ENCODE peak calls at places on chromosomes 5 and 9, in four cellular contexts. L is heart left ventricle, W is spleen, T is ovary. D is an unnamed sample.
A peak's percentile ranks its signal among the peaks of the same experiment; 100 is the strongest.

GRCh38 chr5:80035839-80036238 is 691 bp downstream of the THBS4 start:
- DNase-seq in W (no peak), T (no peak), L (no peak), D (no peak)

GRCh38 chr5:153223376-153223775 is 267.1 kb upstream of the GRIA1 start:
- DNase-seq in L (no peak), T (no peak), W (no peak), D (no peak)

GRCh38 chr5:174731214-174732039 is 7.0 kb downstream of the MSX2 start:
- DNase-seq in L (no peak), T (no peak), W (no peak), D (no peak)

GRCh38 chr9:977361-978116 is 1.1 kb downstream of the DMRT3 start:
- DNase-seq in L (no peak), T (no peak), W (no peak), D (no peak)

GRCh38 chr9:125968975-125969374 is 221.8 kb downstream of the PBX3 start:
- DNase-seq in T (no peak), W (no peak), L (no peak), D (no peak)

GRCh38 chr9:89598926-89599325 is 5.9 kb upstream of the GADD45G start:
- DNase-seq in T (no peak), L (no peak), W (no peak), D (no peak)

GRCh38 chr5:54024466-54024865 is 285.9 kb downstream of the ARL15 start:
- DNase-seq in L (no peak), W (no peak), T (no peak), D (no peak)

GRCh38 chr5:73459366-73459765 is 10.8 kb upstream of the FOXD1 start:
- DNase-seq in W (no peak), L (no peak), T (no peak), D (no peak)

GRCh38 chr9:101791938-101792337 is 53.5 kb upstream of the GRIN3A start:
- DNase-seq in W (no peak), L (no peak), T (no peak), D (no peak)

GRCh38 chr5:150377964-150378694 is 20.6 kb downstream of the TCOF1 start:
- DNase-seq in L (no peak), W (no peak), T (no peak), D (no peak)

GRCh38 chr5:67182406-67182805 is 14.2 kb downstream of the CD180 start:
- DNase-seq in W (peak; percentile 73), L (peak; percentile 36), T (peak; percentile 60), D (no peak)

GRCh38 chr5:141683596-141684161 is 1.6 kb upstream of the ARAP3 start:
- DNase-seq in W (peak; percentile 2), L (no peak), T (no peak), D (no peak)

GRCh38 chr5:54764691-54765090 is 220.7 kb downstream of the ESM1 start:
- DNase-seq in T (no peak), W (no peak), L (no peak), D (no peak)

GRCh38 chr9:77848897-77849296 is 182.7 kb downstream of the GNAQ start:
- DNase-seq in L (no peak), W (no peak), T (peak; percentile 51), D (peak; percentile 14)

GRCh38 chr9:88803551-88804288 is 187.5 kb upstream of the S1PR3 start:
- DNase-seq in L (no peak), T (no peak), W (no peak), D (no peak)

GRCh38 chr9:107694390-107694789 is 204.8 kb upstream of the KLF4 start:
- DNase-seq in W (no peak), T (no peak), L (no peak), D (no peak)

GRCh38 chr5:157603333-157604190 is 28.0 kb upstream of the ADAM19 start:
- DNase-seq in W (no peak), L (no peak), T (no peak), D (no peak)

GRCh38 chr5:96344678-96345612 is 88.1 kb downstream of the PCSK1 start:
- DNase-seq in W (no peak), L (no peak), T (no peak), D (no peak)

GRCh38 chr5:54902817-54903473 is 82.4 kb downstream of the ESM1 start:
- DNase-seq in W (no peak), L (no peak), T (no peak), D (no peak)

GRCh38 chr5:73591698-73592501 is 26.4 kb downstream of the UTP15 start:
- DNase-seq in L (no peak), T (no peak), W (no peak), D (no peak)

GRCh38 chr9:32899181-32899580 is 102.2 kb downstream of the APTX start:
- DNase-seq in L (no peak), W (no peak), T (no peak), D (no peak)

GRCh38 chr9:36007309-36007708 is 29.4 kb upstream of the RECK start:
- DNase-seq in W (no peak), T (no peak), L (no peak), D (no peak)

GRCh38 chr5:15031180-15031579 is 159.6 kb upstream of the ANKH start:
- DNase-seq in T (no peak), W (no peak), L (peak; percentile 29), D (no peak)

GRCh38 chr9:36789886-36790285 is 217.2 kb downstream of the MELK start:
- DNase-seq in L (no peak), T (no peak), W (no peak), D (no peak)

GRCh38 chr9:8647824-8648223 is 848.2 kb upstream of the DMAC1 start:
- DNase-seq in T (no peak), L (no peak), W (no peak), D (no peak)

GRCh38 chr5:111781200-111781599 is 24.2 kb upstream of the NREP start:
- DNase-seq in L (peak; percentile 50), T (no peak), W (no peak), D (no peak)

GRCh38 chr5:171312129-171312819 is 3.2 kb downstream of the TLX3 start:
- DNase-seq in W (no peak), L (no peak), T (no peak), D (no peak)

GRCh38 chr5:3362606-3362910 is 233.1 kb upstream of the IRX1 start:
- DNase-seq in T (no peak), L (no peak), W (no peak), D (no peak)

GRCh38 chr5:149005077-149005892 is 57.6 kb downstream of the SH3TC2 start:
- DNase-seq in T (no peak), L (no peak), W (no peak), D (no peak)

GRCh38 chr5:156892864-156893263 is 42.8 kb downstream of the PPP1R2B start:
- DNase-seq in L (no peak), T (no peak), W (no peak), D (no peak)

GRCh38 chr5:111066261-111066938 is 5.1 kb upstream of the TSLP start:
- DNase-seq in T (no peak), W (no peak), L (no peak), D (no peak)

GRCh38 chr5:107669543-107670027 is 1.2 kb downstream of the EFNA5 start:
- DNase-seq in W (peak; percentile 65), T (peak; percentile 52), L (peak; percentile 53), D (no peak)

GRCh38 chr5:8457187-8458037 is 588.5 kb downstream of the MTRR start:
- DNase-seq in L (peak; percentile 95), W (peak; percentile 92), T (peak; percentile 96), D (peak; percentile 31)
- TF ChIP-seq POLR2A in L (peak; percentile 61), W (no peak), T (peak; percentile 51), D (peak; percentile 32)

DNA sequence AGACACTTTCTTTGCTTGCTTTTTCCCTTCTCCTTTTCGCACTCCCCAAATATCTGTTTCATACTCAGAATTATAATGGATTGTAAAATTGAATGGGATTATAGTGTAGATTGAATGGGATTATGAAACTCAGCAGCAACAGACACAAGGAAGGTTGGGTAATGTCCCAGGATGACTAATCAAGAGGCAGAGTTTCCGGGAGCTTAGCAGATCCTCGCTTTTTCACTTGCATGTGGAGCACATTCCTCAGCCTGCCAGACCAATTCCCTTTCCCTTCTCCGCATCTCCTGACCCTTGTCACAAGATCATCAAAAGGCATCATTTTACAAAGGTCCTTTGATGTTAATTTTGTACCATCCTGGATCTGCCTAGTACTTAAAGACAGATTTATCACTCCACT is 55.1 kb upstream of the SLC1A1 start:
- DNase-seq in L (no peak), T (no peak), W (no peak), D (no peak)
- H3K4me1 ChIP-seq in L (peaks cover 10% of the 10 kb centered on the region), T (no peaks in the 10 kb centered on the region), W (no peaks in the 10 kb centered on the region), D (no peaks in the 10 kb centered on the region)

DNA sequence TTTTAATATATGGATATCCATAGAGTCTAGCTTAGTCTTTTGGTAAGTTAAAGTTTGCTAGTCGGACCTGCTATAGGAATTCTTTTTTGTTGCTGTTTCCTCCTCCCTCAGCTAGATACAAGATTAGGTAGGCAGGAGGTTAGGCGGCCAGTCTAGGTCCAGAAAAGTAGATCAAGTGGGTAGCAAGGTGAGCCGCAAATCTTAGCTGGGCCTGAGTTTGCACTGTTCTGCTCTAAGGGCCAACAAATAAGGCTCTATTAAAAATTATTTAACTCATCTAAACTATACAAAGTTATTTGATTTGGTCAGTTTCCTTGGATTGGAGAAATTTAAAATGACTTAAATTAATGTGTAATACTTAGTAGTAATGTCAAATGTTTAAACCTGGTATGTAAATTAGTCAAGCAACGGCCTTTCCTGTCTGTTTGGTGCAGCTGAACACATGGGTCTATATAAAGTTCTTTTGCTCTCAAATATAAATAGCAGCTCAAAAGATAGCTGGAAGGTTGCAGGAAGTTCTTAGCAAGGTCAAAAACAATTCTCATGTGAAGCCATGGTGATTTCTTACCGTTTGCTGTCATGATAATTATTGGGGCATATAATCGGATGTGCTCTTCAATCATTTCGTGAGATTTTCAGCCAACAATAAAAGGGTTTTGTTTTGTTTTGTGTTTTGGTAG is 72.0 kb downstream of the PRKACG start:
- DNase-seq in T (no peak), W (no peak), L (no peak), D (no peak)
- H3K27me3 ChIP-seq in T (no peaks in the 10 kb centered on the region), W (no peaks in the 10 kb centered on the region), L (no peaks in the 10 kb centered on the region), D (no peaks in the 10 kb centered on the region)

DNA sequence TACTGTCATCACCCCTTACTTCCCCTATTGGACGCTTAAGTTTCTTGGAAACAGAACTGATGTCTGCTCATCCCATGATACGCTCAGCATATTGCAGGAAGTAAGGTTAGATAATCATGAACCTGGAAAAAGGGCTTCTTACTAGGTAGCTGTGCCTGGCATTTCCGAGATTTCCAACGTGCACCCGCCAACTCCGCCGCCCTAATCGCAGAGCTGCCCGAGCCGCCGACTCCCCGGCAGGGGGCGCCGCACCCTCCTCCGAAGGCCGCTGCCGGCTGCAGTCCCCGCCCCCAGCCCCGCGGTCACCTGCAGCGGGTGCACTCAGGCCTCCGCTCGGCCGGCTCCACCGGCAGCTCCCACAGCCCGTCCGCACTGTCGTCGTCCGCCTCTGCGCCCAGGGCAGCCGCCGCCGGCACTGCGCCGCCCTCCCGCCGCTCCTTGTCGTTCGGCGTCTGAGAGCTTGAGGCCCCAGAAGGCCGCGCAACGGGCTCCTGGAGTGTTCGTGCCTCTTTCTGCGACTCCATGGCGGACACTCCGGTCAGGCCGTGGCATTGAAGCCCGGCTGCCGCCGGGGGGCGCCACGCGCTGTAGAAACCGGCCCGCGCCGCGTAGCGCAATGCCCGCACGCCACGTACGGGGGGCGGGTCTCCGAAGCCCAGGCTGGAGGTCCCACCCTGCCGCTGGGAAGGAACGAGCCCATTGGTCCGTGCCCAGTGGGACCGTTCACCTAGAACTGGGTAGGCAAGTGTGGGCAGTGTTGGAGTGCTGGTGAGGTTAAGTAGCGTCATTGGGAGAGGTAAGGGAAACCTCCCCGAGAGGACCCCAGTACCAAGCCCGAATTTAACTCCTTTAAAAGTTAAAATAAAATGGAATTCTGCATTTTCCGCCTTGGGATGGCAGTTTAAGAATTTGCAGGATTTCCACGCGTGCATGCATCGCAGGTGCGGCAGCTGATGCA is at the start of gene DTWD2:
- DNase-seq in T (peak; percentile 94), L (peak; percentile 94), W (peak; percentile 99), D (peak; percentile 56)
- TF ChIP-seq POLR2A in T (no peak), L (peak; percentile 62), W (peak; percentile 69), D (peak; percentile 37)

GRCh38 chr5:93381057-93381456 is 200.0 kb downstream of the NR2F1-AS1 start:
- DNase-seq in W (no peak), T (no peak), L (no peak), D (no peak)
- H3K4me1 ChIP-seq in W (no peaks in the 10 kb centered on the region), T (no peaks in the 10 kb centered on the region), L (no peaks in the 10 kb centered on the region), D (no peaks in the 10 kb centered on the region)

D was measured in esophagus squamous epithelium.